ENCODE peak calls at places on chromosomes 16 and 17, in six cellular contexts. E, D, V, J, K and Z are unnamed samples.

GRCh38 chr17:48615212-48615962 is at the start of gene HOXB8:
- DNase-seq in V (no peak), D (no peak), K (no peak), J (no peak), E (no peak), Z (no peak)

GRCh38 chr16:11303405-11304138 is 22.4 kb upstream of the PRM1 start:
- DNase-seq in V (peak; percentile 85), K (no peak), J (no peak), E (no peak), D (no peak), Z (no peak)

GRCh38 chr17:6568186-6568758 is 11.9 kb upstream of the PITPNM3 start:
- DNase-seq in V (peak; percentile 20), K (no peak), E (no peak), J (no peak), D (no peak), Z (no peak)

GRCh38 chr16:67989322-67990017 is 9.2 kb upstream of the DPEP3 start:
- DNase-seq in D (no peak), E (no peak), V (no peak), J (no peak), K (no peak), Z (peak; percentile 77)

GRCh38 chr17:17495448-17496188 is 577 bp downstream of the RASD1 start:
- DNase-seq in J (peak; percentile 39), D (no peak), E (peak; percentile 37), K (peak; percentile 87), V (no peak), Z (no peak)

GRCh38 chr16:19745286-19746018 is 27.4 kb downstream of the IQCK start:
- DNase-seq in D (no peak), E (no peak), K (no peak), V (no peak), J (no peak), Z (no peak)

GRCh38 chr17:50593321-50593720 is 32.8 kb downstream of the CACNA1G start:
- DNase-seq in K (peak; percentile 83), E (no peak), J (no peak), V (peak; percentile 49), D (no peak), Z (no peak)

GRCh38 chr17:34447406-34447805 is 84.4 kb upstream of the CCL1 start:
- DNase-seq in K (no peak), E (no peak), D (no peak), J (no peak), V (no peak), Z (no peak)

DNA sequence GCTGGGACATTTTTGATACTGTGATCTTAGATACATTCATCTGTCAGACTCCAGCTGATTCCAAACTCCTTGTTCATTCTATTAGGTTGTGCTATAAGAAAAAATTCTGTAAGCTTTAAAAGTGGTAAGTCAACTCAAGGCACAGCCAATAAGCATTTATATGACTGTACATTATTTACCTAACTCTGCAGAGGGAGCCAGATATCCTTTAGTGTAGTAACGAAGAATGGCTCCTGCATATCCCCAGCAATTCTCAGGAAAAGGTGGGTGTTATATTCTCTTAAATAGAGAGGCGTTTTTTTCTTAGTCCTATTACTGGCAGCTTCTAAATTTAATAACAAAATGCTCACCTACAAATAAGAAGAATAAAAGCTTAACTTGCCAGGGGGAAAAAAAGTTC is 374.3 kb upstream of the GOT2 start:
- DNase-seq in E (no peak), J (no peak), D (no peak), V (no peak), K (no peak), Z (no peak)
- TF ChIP-seq CTCF in E (no peak), J (no peak), D (no peak), V (no peak), K (no peak), Z (no peak)

GRCh38 chr17:60102632-60103047 is 23.9 kb upstream of the HEATR6 start:
- DNase-seq in D (no peak), V (no peak), K (peak; percentile 91), J (peak; percentile 43), E (peak; percentile 25), Z (no peak)
- H3K4me3 ChIP-seq in D (peak overlapping the region; percentile 30), V (peak overlapping the region; percentile 36), K (peak overlapping the region; percentile 26), J (no peak overlapping the region), E (peak overlapping the region; percentile 16), Z (no peak overlapping the region)

DNA sequence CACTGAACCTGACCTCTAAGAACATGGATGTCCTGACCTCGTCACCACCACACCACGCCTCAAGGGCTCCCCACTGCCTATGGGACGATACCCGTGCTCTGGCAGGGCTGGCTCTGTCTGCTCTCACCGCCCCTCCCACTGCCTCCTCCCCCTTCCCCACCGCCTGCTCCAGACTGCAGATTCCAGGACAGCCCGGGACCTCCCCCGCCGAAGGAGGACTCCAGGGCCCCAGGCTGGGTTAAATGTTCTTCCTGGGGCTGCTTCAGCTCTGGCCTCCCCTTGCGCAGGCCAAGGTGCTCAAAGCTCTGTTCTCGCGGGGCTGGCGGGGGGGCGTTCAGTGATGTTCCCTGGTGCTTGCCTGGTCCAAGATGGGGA is 3.1 kb downstream of the NPW start:
- DNase-seq in D (no peak), E (no peak), J (peak; percentile 68), K (no peak), V (no peak), Z (no peak)
- TF ChIP-seq CTCF in D (no peak), E (no peak), J (no peak), K (no peak), V (no peak), Z (no peak)

GRCh38 chr17:8225813-8226535 is 15.6 kb upstream of the AURKB start:
- DNase-seq in D (no peak), V (peak; percentile 39), E (peak; percentile 60), J (peak; percentile 79), K (no peak), Z (no peak)
- H3K4me3 ChIP-seq in D (no peak overlapping the region), V (peak overlapping the region; percentile 40), E (peak overlapping the region; percentile 30), J (peak overlapping the region; percentile 51), K (no peak overlapping the region), Z (no peak overlapping the region)

GRCh38 chr16:74100405-74101316 is 196.0 kb upstream of the PSMD7 start:
- DNase-seq in J (no peak), K (no peak), V (no peak), E (no peak), D (no peak), Z (no peak)
- TF ChIP-seq CTCF in J (no peak), K (no peak), V (no peak), E (no peak), D (no peak), Z (no peak)

DNA sequence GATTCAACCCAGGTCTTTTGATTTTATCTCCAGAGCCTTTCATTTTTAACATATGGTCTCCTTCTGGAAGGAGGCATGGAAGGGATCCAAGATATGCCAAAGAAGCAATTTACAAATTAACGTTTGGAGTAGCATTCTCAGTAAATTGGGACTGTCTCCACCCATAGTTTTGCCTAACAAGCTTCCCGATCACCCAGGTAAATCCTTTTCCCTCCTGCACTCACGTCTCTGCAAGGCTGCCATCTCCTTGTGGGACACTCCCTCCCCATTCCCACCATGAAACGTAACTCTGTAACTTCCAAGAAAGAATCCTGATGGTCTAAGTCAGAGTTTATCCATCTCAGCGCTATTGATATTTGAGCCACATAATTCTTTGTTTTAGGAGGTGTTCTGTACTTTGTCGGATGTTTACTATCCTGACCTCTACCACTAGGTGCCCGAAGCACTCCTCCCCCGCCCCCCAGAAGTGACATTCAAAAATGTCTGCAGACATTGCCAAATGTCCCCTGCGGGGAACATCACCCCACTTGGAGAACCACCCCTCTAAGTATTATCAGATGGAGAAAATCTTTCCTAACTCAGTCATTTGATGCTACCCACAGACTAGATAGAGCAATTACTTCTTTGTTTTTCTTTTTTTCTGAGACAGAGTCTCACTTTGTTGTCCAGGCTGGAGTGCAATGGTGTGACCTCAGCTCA is 32.9 kb upstream of the NFAT5 start:
- DNase-seq in V (no peak), E (no peak), D (no peak), K (no peak), J (no peak), Z (no peak)
- H3K4me3 ChIP-seq in V (no peak overlapping the region), E (no peak overlapping the region), D (no peak overlapping the region), K (no peak overlapping the region), J (no peak overlapping the region), Z (no peak overlapping the region)

DNA sequence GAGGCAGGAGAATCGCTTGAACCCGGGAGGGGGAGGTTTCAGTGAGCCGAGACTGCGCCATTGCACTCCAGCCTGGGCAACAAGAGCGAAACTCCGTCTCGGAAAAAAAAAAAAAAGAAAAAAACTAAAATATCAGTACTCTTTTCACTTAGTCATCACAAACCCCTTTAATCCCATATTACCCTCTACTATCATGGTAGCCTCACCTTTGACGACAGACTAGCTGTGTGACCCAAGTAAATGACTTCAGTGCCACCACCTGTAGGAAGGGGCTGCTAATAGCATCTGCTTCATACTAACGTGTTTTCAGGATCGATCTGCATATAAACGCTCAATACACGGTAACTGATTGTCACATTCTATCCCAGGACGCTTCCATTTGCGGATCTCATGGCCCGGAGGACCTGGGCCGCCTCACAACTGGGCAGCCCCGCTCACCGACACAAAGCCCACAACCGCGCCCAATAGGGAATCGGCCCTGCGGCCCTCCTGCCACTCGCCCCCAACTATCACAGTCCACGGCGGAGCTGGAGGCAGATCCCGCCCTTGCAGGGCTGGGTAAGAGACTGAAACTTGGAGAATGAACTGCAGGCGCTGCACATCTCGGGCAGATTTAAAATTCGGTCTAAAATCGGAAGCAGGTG is 1.1 kb upstream of the ZNF263 start:
- DNase-seq in E (no peak), D (no peak), V (no peak), K (no peak), J (no peak), Z (no peak)
- TF ChIP-seq CTCF in E (no peak), D (no peak), V (no peak), K (no peak), J (no peak), Z (no peak)

GRCh38 chr16:27429981-27430441 is 28.0 kb downstream of the IL21R start:
- DNase-seq in E (no peak), J (no peak), K (no peak), V (peak; percentile 21), D (no peak), Z (no peak)

GRCh38 chr16:27430512-27430911 is 28.5 kb downstream of the IL21R start:
- DNase-seq in E (no peak), J (no peak), D (no peak), K (no peak), V (no peak), Z (no peak)

GRCh38 chr16:27430923-27431484 is 29.0 kb downstream of the IL21R start:
- DNase-seq in E (no peak), D (no peak), J (peak; percentile 21), V (peak; percentile 13), K (no peak), Z (no peak)

GRCh38 chr16:27428035-27428785 is 26.2 kb downstream of the IL21R start:
- DNase-seq in E (no peak), D (no peak), K (no peak), J (no peak), V (no peak), Z (no peak)

DNA sequence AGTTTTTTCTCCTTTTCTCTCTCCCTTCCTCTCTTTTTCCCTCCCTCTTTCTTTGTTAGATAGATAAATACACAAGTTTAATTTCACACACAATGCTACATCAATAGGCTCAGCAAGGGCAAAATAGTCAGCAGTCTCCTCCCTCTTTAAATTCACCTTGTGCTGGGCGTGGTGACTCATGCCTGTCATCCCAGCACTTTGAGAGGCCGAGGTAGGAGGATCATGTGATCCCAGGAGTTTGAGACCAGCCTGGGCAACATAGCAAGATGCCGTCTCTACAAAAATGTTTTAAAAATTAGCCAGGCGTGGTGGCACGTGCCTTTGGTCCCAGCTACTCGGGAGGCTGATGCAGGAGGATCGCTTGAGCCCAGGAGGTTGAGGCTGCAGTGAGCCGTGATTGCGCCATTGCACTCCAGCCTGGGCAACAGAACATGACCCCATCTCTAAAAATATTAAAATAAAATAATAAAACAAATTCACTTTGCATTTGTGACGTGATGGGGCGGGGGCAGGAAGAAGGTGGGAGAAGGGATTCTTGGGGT is 27.4 kb downstream of the IL21R start:
- DNase-seq in V (no peak), E (no peak), J (no peak), K (no peak), D (no peak), Z (no peak)
- H3K4me3 ChIP-seq in V (no peak overlapping the region), E (no peak overlapping the region), J (no peak overlapping the region), K (no peak overlapping the region), D (no peak overlapping the region), Z (no peak overlapping the region)

GRCh38 chr17:22517716-22518115 is 825.4 kb downstream of the KCNJ18 start:
- DNase-seq in D (no peak), V (no peak), K (no peak), J (no peak), E (no peak), Z (no peak)
- TF ChIP-seq CTCF in D (no peak), V (peak; percentile 5), K (no peak), J (no peak), E (no peak), Z (no peak)